ENCODE peak calls at places on chromosomes 2 and 18, in eight cellular contexts. F is kidney; W is AG10803; V is WERI-Rb-1; J is uterus; L is tibial artery; P is CD4-positive, alpha-beta T cell; Q is neural crest cell. Z is an unnamed sample.

GRCh38 chr18:58276640-58277456 is 232.8 kb downstream of the NEDD4L start:
- DNase-seq in F (no peak), Q (no peak), P (no peak), W (no peak), V (peak; percentile 74), L (no peak), J (no peak), Z (peak; percentile 83)

GRCh38 chr2:147449323-147450080 is 395.3 kb upstream of the ACVR2A start:
- DNase-seq in J (no peak), L (no peak), W (no peak), P (peak; percentile 14), Q (no peak), F (no peak), V (no peak), Z (no peak)

GRCh38 chr18:31701752-31702151 is 17.4 kb upstream of the B4GALT6 start:
- DNase-seq in F (no peak), Q (no peak), W (no peak), P (no peak), V (no peak), L (no peak), J (no peak), Z (no peak)

GRCh38 chr18:39841133-39842041 is 2113.6 kb upstream of the PIK3C3 start:
- DNase-seq in L (peak; percentile 67), W (peak; percentile 51), Q (peak; percentile 59), J (no peak), V (peak; percentile 89), P (no peak), F (peak; percentile 80), Z (peak; percentile 49)

GRCh38 chr2:182862003-182862402 is 4.4 kb downstream of the FRZB start:
- DNase-seq in L (peak; percentile 78), F (no peak), J (peak; percentile 27), V (no peak), P (no peak), Q (no peak), W (no peak), Z (no peak)

GRCh38 chr2:237931205-237931721 is 35.6 kb upstream of the UBE2F start:
- DNase-seq in Q (no peak), W (peak; percentile 77), V (no peak), F (no peak), J (no peak), L (peak; percentile 46), P (no peak), Z (no peak)

GRCh38 chr2:124048664-124049063 is 23.6 kb downstream of the CNTNAP5 start:
- DNase-seq in W (no peak), V (no peak), P (no peak), Q (no peak), F (no peak), J (no peak), L (no peak), Z (no peak)

GRCh38 chr2:98882971-98883779 is 52.9 kb downstream of the CRACDL start:
- DNase-seq in F (no peak), V (no peak), W (no peak), Q (no peak), P (no peak), L (no peak), J (no peak), Z (no peak)

GRCh38 chr2:158178646-158179045 is 77.0 kb downstream of the UPP2 start:
- DNase-seq in V (no peak), F (no peak), Q (no peak), J (no peak), L (no peak), P (no peak), W (peak; percentile 27), Z (no peak)

GRCh38 chr2:225009768-225010167 is 32.5 kb downstream of the DOCK10 start:
- DNase-seq in F (no peak), J (no peak), Q (no peak), P (no peak), W (no peak), L (no peak), V (no peak), Z (no peak)

GRCh38 chr2:85889648-85890281 is 975 bp upstream of the ST3GAL5 start:
- DNase-seq in V (peak; percentile 13), L (no peak), F (peak; percentile 65), W (no peak), Q (no peak), P (no peak), J (peak; percentile 39), Z (no peak)

GRCh38 chr2:32976409-32977063 is 29.8 kb downstream of the LTBP1 start:
- DNase-seq in L (no peak), J (no peak), F (no peak), V (no peak), P (no peak), Q (no peak), W (no peak), Z (no peak)

GRCh38 chr2:173354601-173355131 is at the start of gene CDCA7:
- DNase-seq in W (peak; percentile 42), P (no peak), J (peak; percentile 40), Q (peak; percentile 82), L (peak; percentile 67), V (peak; percentile 85), F (peak; percentile 78), Z (peak; percentile 65)

GRCh38 chr18:45935591-45936335 is 31.4 kb downstream of the EPG5 start:
- DNase-seq in F (no peak), P (no peak), J (no peak), Q (no peak), V (no peak), W (peak; percentile 44), L (no peak), Z (no peak)

GRCh38 chr2:175854665-175855064 is 147.4 kb downstream of the LNPK start:
- DNase-seq in Q (no peak), L (no peak), J (no peak), W (peak; percentile 73), F (no peak), V (no peak), P (no peak), Z (no peak)

GRCh38 chr2:226526731-226527130 is 272.9 kb downstream of the IRS1 start:
- DNase-seq in J (no peak), F (no peak), Q (no peak), P (no peak), W (peak; percentile 60), L (no peak), V (no peak), Z (no peak)

GRCh38 chr2:119112230-119112629 is 46.3 kb downstream of the C1QL2 start:
- DNase-seq in Q (no peak), F (no peak), L (no peak), V (no peak), W (no peak), P (no peak), J (no peak), Z (no peak)

GRCh38 chr2:69567157-69567908 is 76.2 kb downstream of the AAK1 start:
- DNase-seq in J (no peak), V (no peak), L (no peak), Q (no peak), P (no peak), W (peak; percentile 74), F (no peak), Z (no peak)

GRCh38 chr2:69565431-69565839 is 78.1 kb downstream of the AAK1 start:
- DNase-seq in L (no peak), V (peak; percentile 85), P (peak; percentile 46), Q (peak; percentile 76), J (peak; percentile 35), F (peak; percentile 62), W (no peak), Z (no peak)

GRCh38 chr2:69566669-69567068 is 76.9 kb downstream of the AAK1 start:
- DNase-seq in W (no peak), L (no peak), P (no peak), Q (no peak), J (no peak), V (no peak), F (no peak), Z (no peak)

GRCh38 chr2:69570474-69570873 is 73.1 kb downstream of the AAK1 start:
- DNase-seq in W (no peak), L (no peak), J (no peak), V (no peak), P (no peak), Q (no peak), F (no peak), Z (no peak)

GRCh38 chr2:69567909-69568300 is 75.6 kb downstream of the AAK1 start:
- DNase-seq in F (no peak), L (no peak), W (peak; percentile 31), V (peak; percentile 84), P (no peak), J (no peak), Q (no peak), Z (no peak)
- TF ChIP-seq CTCF in F (no peak), L (no peak), W (no peak), V (no peak), P (no peak), J (no peak), Q (no peak), Z (no peak)

DNA sequence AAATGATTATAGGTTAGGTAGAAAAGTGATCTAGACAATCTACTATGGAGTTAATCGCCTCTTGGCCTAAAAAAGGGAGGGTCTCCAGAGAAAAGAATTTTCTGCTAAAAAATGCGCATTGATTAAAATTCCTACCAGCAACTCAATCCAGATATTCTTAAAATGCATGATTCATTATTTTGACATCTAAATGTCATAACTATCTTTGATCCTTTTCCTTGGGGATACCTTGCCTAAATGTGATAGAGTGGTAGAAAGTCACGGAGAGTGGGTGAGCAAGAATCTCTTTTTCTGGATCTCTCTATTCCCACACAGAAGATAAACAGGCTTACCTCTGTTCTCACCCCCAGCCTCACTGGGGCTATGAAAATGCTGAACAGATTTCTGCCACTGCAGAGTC is 6.0 kb upstream of the ASXL3 start:
- DNase-seq in P (no peak), F (no peak), Q (no peak), L (no peak), J (no peak), W (no peak), V (no peak), Z (no peak)
- TF ChIP-seq CTCF in P (no peak), F (no peak), Q (no peak), L (no peak), J (no peak), W (no peak), V (no peak), Z (no peak)

DNA sequence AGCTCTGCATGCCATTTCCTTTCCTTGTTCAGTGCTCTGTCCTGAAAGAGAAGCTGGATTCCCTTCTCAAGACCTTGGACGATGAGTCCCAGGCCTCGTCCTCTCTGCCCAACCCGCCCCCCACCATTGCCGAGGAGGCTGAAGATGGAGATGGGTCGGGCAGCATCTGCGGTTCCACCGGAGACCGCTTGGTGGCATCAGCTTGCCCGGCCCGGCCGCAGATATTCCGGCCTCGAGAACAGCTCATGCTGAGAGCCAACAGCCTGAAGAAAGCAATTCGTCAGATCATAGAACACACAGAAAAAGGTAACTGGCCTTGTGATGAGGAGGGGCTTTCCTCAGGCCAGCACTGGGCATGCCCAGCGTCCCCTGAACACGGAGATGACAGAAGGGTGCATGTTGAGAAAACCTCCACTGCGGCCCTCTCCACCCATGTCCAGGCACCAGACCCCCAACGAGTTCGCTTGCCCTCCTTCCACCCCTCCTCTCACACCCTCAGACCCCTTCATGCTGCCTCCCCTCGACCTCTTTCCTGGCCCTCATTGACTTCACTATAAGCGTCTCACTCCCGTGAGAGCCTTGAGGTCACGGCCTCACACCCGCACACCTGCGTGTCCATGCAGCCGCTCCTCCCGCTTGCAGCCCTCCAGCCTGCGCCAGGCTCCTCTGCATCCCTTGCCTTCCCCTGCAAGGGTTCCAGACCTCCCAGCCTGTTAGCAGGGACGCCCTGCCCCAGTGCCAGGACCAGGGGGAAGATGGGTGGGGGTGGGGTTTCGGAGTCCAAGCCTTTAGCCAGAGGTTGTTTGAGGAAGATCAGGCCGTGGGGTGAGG is 95.0 kb downstream of the DGKD start:
- DNase-seq in P (no peak), J (no peak), F (peak; percentile 72), V (peak; percentile 69), L (peak; percentile 69), W (peak; percentile 47), Q (peak; percentile 61), Z (no peak)
- TF ChIP-seq CTCF in P (no peak), J (no peak), F (peak; percentile 62), V (peak; percentile 90), L (peak; percentile 74), W (peak; percentile 70), Q (peak; percentile 74), Z (no peak)

GRCh38 chr2:42339191-42339912 is 21.7 kb downstream of the COX7A2L start:
- DNase-seq in P (no peak), V (peak; percentile 39), W (no peak), F (no peak), Q (no peak), J (no peak), L (no peak), Z (no peak)
- TF ChIP-seq CTCF in P (no peak), V (peak; percentile 28), W (no peak), F (no peak), Q (peak; percentile 29), J (no peak), L (no peak), Z (no peak)